ENCODE peak calls at places on chromosomes 11 and 22, in five cellular contexts. One of them, this sample, is unnamed. For H3K9me3, the result is how much of the 10 kb centered on the place peaks cover.

GRCh38 chr11:133819114-133819513 is 26.2 kb downstream of the SPATA19 start:
- DNase-seq in AG04450: no peak
- DNase-seq in neuronal stem cell: no peak
- DNase-seq in heart left ventricle: no peak
- DNase-seq in aorta: no peak
- DNase-seq in this sample: no peak

GRCh38 chr11:60169264-60169915 is 13.5 kb downstream of the MS4A6A start:
- DNase-seq in heart left ventricle: peak
- DNase-seq in neuronal stem cell: peak
- DNase-seq in aorta: no peak
- DNase-seq in AG04450: no peak
- DNase-seq in this sample: no peak

GRCh38 chr11:122138759-122139594 is 23.0 kb upstream of the BLID start:
- DNase-seq in heart left ventricle: no peak
- DNase-seq in neuronal stem cell: no peak
- DNase-seq in AG04450: no peak
- DNase-seq in aorta: no peak
- DNase-seq in this sample: no peak

GRCh38 chr22:19802001-19802880 is 41.7 kb downstream of the TBX1 start:
- DNase-seq in AG04450: no peak
- DNase-seq in neuronal stem cell: no peak
- DNase-seq in aorta: peak
- DNase-seq in heart left ventricle: no peak
- DNase-seq in this sample: no peak

GRCh38 chr22:37241351-37242142 is 2.5 kb downstream of the RAC2 start:
- DNase-seq in AG04450: no peak
- DNase-seq in neuronal stem cell: no peak
- DNase-seq in heart left ventricle: no peak
- DNase-seq in aorta: no peak
- DNase-seq in this sample: no peak

GRCh38 chr22:21026783-21027692 is 5.3 kb downstream of the SLC7A4 start:
- DNase-seq in heart left ventricle: no peak
- DNase-seq in neuronal stem cell: no peak
- DNase-seq in aorta: no peak
- DNase-seq in AG04450: peak
- DNase-seq in this sample: no peak

GRCh38 chr22:35792501-35792900 is 74.8 kb downstream of the APOL5 start:
- DNase-seq in heart left ventricle: no peak
- DNase-seq in neuronal stem cell: no peak
- DNase-seq in AG04450: no peak
- DNase-seq in aorta: no peak
- DNase-seq in this sample: no peak

GRCh38 chr11:47948137-47948536 is 32.2 kb upstream of the PTPRJ start:
- DNase-seq in neuronal stem cell: no peak
- DNase-seq in AG04450: no peak
- DNase-seq in aorta: no peak
- DNase-seq in heart left ventricle: no peak
- DNase-seq in this sample: no peak

GRCh38 chr11:13717331-13717730 is 48.9 kb downstream of the FAR1 start:
- DNase-seq in AG04450: peak
- DNase-seq in aorta: no peak
- DNase-seq in neuronal stem cell: no peak
- DNase-seq in heart left ventricle: no peak
- DNase-seq in this sample: no peak

GRCh38 chr11:61951484-61952135 is 1.5 kb downstream of the BEST1 start:
- DNase-seq in AG04450: no peak
- DNase-seq in heart left ventricle: no peak
- DNase-seq in aorta: no peak
- DNase-seq in neuronal stem cell: no peak
- DNase-seq in this sample: peak

GRCh38 chr22:27780161-27780575 is 21.4 kb downstream of the MN1 start:
- DNase-seq in aorta: no peak
- DNase-seq in AG04450: no peak
- DNase-seq in heart left ventricle: no peak
- DNase-seq in neuronal stem cell: no peak
- DNase-seq in this sample: no peak

GRCh38 chr22:41909290-41910049 is 5.4 kb downstream of the SHISA8 start:
- DNase-seq in neuronal stem cell: no peak
- DNase-seq in heart left ventricle: no peak
- DNase-seq in AG04450: no peak
- DNase-seq in aorta: no peak
- DNase-seq in this sample: no peak

GRCh38 chr11:75656044-75656726 is 12.7 kb downstream of the MAP6 start:
- DNase-seq in AG04450: no peak
- DNase-seq in heart left ventricle: no peak
- DNase-seq in neuronal stem cell: no peak
- DNase-seq in aorta: no peak
- DNase-seq in this sample: no peak

GRCh38 chr11:125404136-125404810 is 91.8 kb downstream of the FEZ1 start:
- DNase-seq in neuronal stem cell: peak
- DNase-seq in AG04450: no peak
- DNase-seq in aorta: peak
- DNase-seq in heart left ventricle: no peak
- DNase-seq in this sample: no peak

GRCh38 chr11:1433977-1434640 is 44.4 kb downstream of the BRSK2 start:
- DNase-seq in heart left ventricle: no peak
- DNase-seq in AG04450: no peak
- DNase-seq in neuronal stem cell: no peak
- DNase-seq in aorta: no peak
- DNase-seq in this sample: no peak

GRCh38 chr11:2778630-2779498 is 79.1 kb upstream of the KCNQ1OT1 start:
- DNase-seq in AG04450: peak
- DNase-seq in neuronal stem cell: no peak
- DNase-seq in aorta: peak
- DNase-seq in heart left ventricle: peak
- DNase-seq in this sample: peak

GRCh38 chr11:63592975-63593395 is 21.2 kb downstream of the PLAAT3 start:
- DNase-seq in AG04450: no peak
- DNase-seq in aorta: no peak
- DNase-seq in heart left ventricle: no peak
- DNase-seq in neuronal stem cell: no peak
- DNase-seq in this sample: no peak

GRCh38 chr11:83702795-83703194 is 416.6 kb upstream of the CCDC90B start:
- DNase-seq in heart left ventricle: no peak
- DNase-seq in aorta: no peak
- DNase-seq in neuronal stem cell: no peak
- DNase-seq in AG04450: no peak
- DNase-seq in this sample: no peak

GRCh38 chr11:62130498-62131464 is 7.0 kb downstream of the INCENP start:
- DNase-seq in AG04450: no peak
- DNase-seq in neuronal stem cell: no peak
- DNase-seq in aorta: peak
- DNase-seq in heart left ventricle: no peak
- DNase-seq in this sample: peak

GRCh38 chr11:15278129-15278528 is 163.4 kb downstream of the INSC start:
- DNase-seq in AG04450: no peak
- DNase-seq in heart left ventricle: no peak
- DNase-seq in neuronal stem cell: no peak
- DNase-seq in aorta: no peak
- DNase-seq in this sample: no peak

GRCh38 chr22:47240116-47240515 is 477.7 kb downstream of the TBC1D22A start:
- DNase-seq in aorta: no peak
- DNase-seq in heart left ventricle: no peak
- DNase-seq in AG04450: no peak
- DNase-seq in neuronal stem cell: no peak
- DNase-seq in this sample: no peak
- H3K9me3 ChIP-seq in aorta: under half
- H3K9me3 ChIP-seq in heart left ventricle: under half
- H3K9me3 ChIP-seq in AG04450: under half
- H3K9me3 ChIP-seq in neuronal stem cell: under half
- H3K9me3 ChIP-seq in this sample: under half

GRCh38 chr22:47548953-47549740 is 786.7 kb downstream of the TBC1D22A start:
- DNase-seq in AG04450: no peak
- DNase-seq in heart left ventricle: no peak
- DNase-seq in neuronal stem cell: no peak
- DNase-seq in aorta: peak
- DNase-seq in this sample: no peak
- H3K9me3 ChIP-seq in AG04450: half or more
- H3K9me3 ChIP-seq in heart left ventricle: under half
- H3K9me3 ChIP-seq in neuronal stem cell: under half
- H3K9me3 ChIP-seq in aorta: under half
- H3K9me3 ChIP-seq in this sample: under half

DNA sequence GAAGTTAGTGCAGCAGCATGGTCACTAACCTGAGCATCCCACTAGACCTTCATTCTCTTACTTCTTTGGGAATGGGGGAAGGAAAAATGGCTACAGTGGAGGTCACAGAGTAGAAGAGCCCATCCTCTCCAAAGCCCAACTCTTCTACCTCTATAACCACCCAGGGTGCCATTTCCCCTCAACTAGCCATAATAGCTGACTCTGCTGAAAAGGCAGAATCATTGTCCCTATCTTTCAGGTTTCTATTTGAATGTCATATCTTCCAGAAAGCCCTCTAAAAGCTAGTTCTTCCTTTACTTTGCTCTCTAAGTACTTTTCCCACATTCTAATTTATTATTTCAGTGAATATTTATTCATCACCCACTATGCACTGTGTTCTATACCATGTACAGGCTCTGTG is 421.6 kb downstream of the TENM4 start:
- DNase-seq in neuronal stem cell: no peak
- DNase-seq in AG04450: no peak
- DNase-seq in heart left ventricle: no peak
- DNase-seq in aorta: no peak
- DNase-seq in this sample: no peak
- H3K9me3 ChIP-seq in neuronal stem cell: under half
- H3K9me3 ChIP-seq in AG04450: under half
- H3K9me3 ChIP-seq in heart left ventricle: under half
- H3K9me3 ChIP-seq in aorta: under half
- H3K9me3 ChIP-seq in this sample: under half

GRCh38 chr22:22449819-22450218 is 58.7 kb downstream of the ZNF280B start:
- DNase-seq in neuronal stem cell: no peak
- DNase-seq in AG04450: no peak
- DNase-seq in aorta: no peak
- DNase-seq in heart left ventricle: no peak
- DNase-seq in this sample: no peak
- H3K9me3 ChIP-seq in neuronal stem cell: under half
- H3K9me3 ChIP-seq in AG04450: under half
- H3K9me3 ChIP-seq in aorta: under half
- H3K9me3 ChIP-seq in heart left ventricle: under half
- H3K9me3 ChIP-seq in this sample: under half

GRCh38 chr22:47355388-47355725 is 592.9 kb downstream of the TBC1D22A start:
- DNase-seq in heart left ventricle: no peak
- DNase-seq in aorta: no peak
- DNase-seq in neuronal stem cell: no peak
- DNase-seq in AG04450: no peak
- DNase-seq in this sample: no peak

GRCh38 chr22:47355776-47356432 is 593.5 kb downstream of the TBC1D22A start:
- DNase-seq in AG04450: no peak
- DNase-seq in aorta: no peak
- DNase-seq in neuronal stem cell: no peak
- DNase-seq in heart left ventricle: no peak
- DNase-seq in this sample: no peak

GRCh38 chr22:47354668-47355387 is 592.4 kb downstream of the TBC1D22A start:
- DNase-seq in neuronal stem cell: no peak
- DNase-seq in heart left ventricle: no peak
- DNase-seq in AG04450: no peak
- DNase-seq in aorta: peak
- DNase-seq in this sample: no peak

GRCh38 chr22:47351836-47352579 is 589.6 kb downstream of the TBC1D22A start:
- DNase-seq in AG04450: no peak
- DNase-seq in aorta: no peak
- DNase-seq in heart left ventricle: no peak
- DNase-seq in neuronal stem cell: no peak
- DNase-seq in this sample: peak

GRCh38 chr22:47352920-47353700 is 590.7 kb downstream of the TBC1D22A start:
- DNase-seq in AG04450: no peak
- DNase-seq in aorta: no peak
- DNase-seq in neuronal stem cell: no peak
- DNase-seq in heart left ventricle: no peak
- DNase-seq in this sample: no peak
- H3K9me3 ChIP-seq in AG04450: under half
- H3K9me3 ChIP-seq in aorta: under half
- H3K9me3 ChIP-seq in neuronal stem cell: under half
- H3K9me3 ChIP-seq in heart left ventricle: under half
- H3K9me3 ChIP-seq in this sample: under half

GRCh38 chr11:64602466-64603070 is 11.5 kb downstream of the SLC22A12 start:
- DNase-seq in aorta: no peak
- DNase-seq in heart left ventricle: no peak
- DNase-seq in neuronal stem cell: no peak
- DNase-seq in AG04450: no peak
- DNase-seq in this sample: no peak

GRCh38 chr11:64603411-64604110 is 12.5 kb downstream of the SLC22A12 start:
- DNase-seq in neuronal stem cell: no peak
- DNase-seq in heart left ventricle: no peak
- DNase-seq in aorta: no peak
- DNase-seq in AG04450: no peak
- DNase-seq in this sample: no peak

GRCh38 chr11:64605656-64606585 is 14.9 kb downstream of the SLC22A12 start:
- DNase-seq in aorta: no peak
- DNase-seq in neuronal stem cell: no peak
- DNase-seq in AG04450: no peak
- DNase-seq in heart left ventricle: no peak
- DNase-seq in this sample: no peak

GRCh38 chr11:64605248-64605560 is 14.2 kb downstream of the SLC22A12 start:
- DNase-seq in neuronal stem cell: no peak
- DNase-seq in heart left ventricle: no peak
- DNase-seq in aorta: no peak
- DNase-seq in AG04450: no peak
- DNase-seq in this sample: no peak

DNA sequence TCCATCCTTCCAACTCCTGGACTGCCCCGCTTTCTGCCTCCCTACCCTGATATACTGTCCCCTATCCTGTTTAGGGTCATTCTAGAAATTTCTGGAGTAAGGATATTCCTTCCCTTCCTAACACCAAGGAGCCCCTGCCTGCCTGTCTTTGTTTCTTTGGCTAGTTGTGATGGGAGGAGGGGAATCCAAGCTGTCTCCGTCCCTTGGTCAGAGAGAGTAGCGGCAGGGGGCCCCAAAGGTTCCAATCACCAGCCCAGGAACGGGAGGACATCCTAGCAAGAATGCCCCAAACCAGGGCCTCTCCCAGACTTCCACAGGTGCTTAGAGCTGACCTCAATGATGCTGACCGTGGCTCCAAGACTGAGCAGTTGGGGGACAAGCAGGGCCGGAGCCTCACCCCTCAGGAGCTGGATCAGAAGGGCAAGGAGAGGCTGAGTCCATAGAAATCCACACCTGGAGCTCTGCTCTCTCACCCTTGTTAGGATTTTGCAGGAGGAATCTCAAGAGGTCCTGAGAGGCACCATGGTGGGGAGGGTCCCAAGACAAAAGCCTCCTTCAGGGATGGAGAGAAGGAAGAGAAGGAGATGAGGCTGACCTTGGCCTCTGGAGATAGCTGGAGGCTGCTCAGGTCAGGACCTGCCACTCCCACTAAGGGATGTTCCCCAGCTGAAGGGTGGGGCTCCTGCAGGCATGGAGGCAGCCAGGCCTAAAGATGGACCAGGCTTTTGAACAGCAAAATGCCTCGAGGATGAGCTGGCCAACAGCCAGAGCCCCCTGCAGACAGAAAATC is 13.6 kb downstream of the SLC22A12 start:
- DNase-seq in heart left ventricle: no peak
- DNase-seq in aorta: no peak
- DNase-seq in neuronal stem cell: no peak
- DNase-seq in AG04450: no peak
- DNase-seq in this sample: no peak
- H3K9me3 ChIP-seq in heart left ventricle: under half
- H3K9me3 ChIP-seq in aorta: under half
- H3K9me3 ChIP-seq in neuronal stem cell: under half
- H3K9me3 ChIP-seq in AG04450: under half
- H3K9me3 ChIP-seq in this sample: under half

GRCh38 chr22:48635825-48636224 is 1191.8 kb downstream of the BRD1 start:
- DNase-seq in AG04450: no peak
- DNase-seq in heart left ventricle: no peak
- DNase-seq in aorta: no peak
- DNase-seq in neuronal stem cell: no peak
- DNase-seq in this sample: no peak
- H3K9me3 ChIP-seq in AG04450: half or more
- H3K9me3 ChIP-seq in heart left ventricle: under half
- H3K9me3 ChIP-seq in aorta: under half
- H3K9me3 ChIP-seq in neuronal stem cell: under half
- H3K9me3 ChIP-seq in this sample: under half

This sample was measured in sigmoid colon.